ENCODE peak calls at places on chromosomes 4 and X, in five cellular contexts. J, Q, G, W and O are unnamed samples.

GRCh38 chr4:52877694-52878093 is 15.6 kb downstream of the RASL11B start:
- DNase-seq in J (no peak), Q (no peak), G (no peak), W (no peak), O (no peak)

GRCh38 chr4:123506311-123506685 is 109.7 kb downstream of the SPRY1 start:
- DNase-seq in J (no peak), Q (no peak), G (no peak), W (no peak), O (peak; percentile 20)

GRCh38 chr4:75708218-75708691 is 16.1 kb upstream of the USO1 start:
- DNase-seq in J (no peak), Q (no peak), G (no peak), W (no peak), O (no peak)

GRCh38 chr4:153362184-153362583 is 17.7 kb downstream of the MND1 start:
- DNase-seq in J (no peak), Q (no peak), G (peak; percentile 60), W (no peak), O (no peak)

GRCh38 chrX:29090811-29091210 is 503.6 kb downstream of the IL1RAPL1 start:
- DNase-seq in J (no peak), Q (no peak), G (peak; percentile 44), W (no peak), O (no peak)

GRCh38 chr4:2251795-2252529 is 9.9 kb downstream of the MXD4 start:
- DNase-seq in J (no peak), Q (no peak), G (no peak), W (no peak), O (no peak)

GRCh38 chr4:26879805-26880204 is 19.2 kb downstream of the STIM2 start:
- DNase-seq in J (no peak), Q (no peak), G (no peak), W (no peak), O (no peak)

GRCh38 chrX:18173494-18174180 is 47.0 kb downstream of the BEND2 start:
- DNase-seq in J (no peak), Q (peak; percentile 54), G (no peak), W (no peak), O (peak; percentile 2)

GRCh38 chr4:123127218-123127617 is 204.8 kb upstream of the NUDT6 start:
- DNase-seq in J (peak; percentile 52), Q (no peak), G (peak; percentile 73), W (no peak), O (no peak)

GRCh38 chr4:152352645-152353116 is 183.2 kb downstream of the FBXW7 start:
- DNase-seq in J (peak; percentile 22), Q (peak; percentile 42), G (peak; percentile 97), W (peak; percentile 76), O (peak; percentile 95)

GRCh38 chrX:149286940-149287349 is 218.2 kb downstream of the IDS start:
- DNase-seq in J (peak; percentile 11), Q (no peak), G (peak; percentile 61), W (peak; percentile 61), O (peak; percentile 1)